ENCODE peak calls at places on chromosomes 7 and 10, in five cellular contexts. C, G, D, T and X are unnamed samples.

GRCh38 chr7:157507987-157508386 is 171.2 kb downstream of the DNAJB6 start:
- DNase-seq in C (no peak), G (no peak), D (no peak), T (no peak), X (peak)

GRCh38 chr10:71638087-71638576 is 81.4 kb downstream of the C10orf105 start:
- DNase-seq in C (no peak), G (peak), D (peak), T (no peak), X (peak)

GRCh38 chr10:102134416-102134815 is 1.6 kb downstream of the PPRC1 start:
- DNase-seq in C (no peak), G (no peak), D (no peak), T (no peak), X (no peak)

GRCh38 chr10:6701289-6701688 is 121.2 kb upstream of the PRKCQ start:
- DNase-seq in C (no peak), G (no peak), D (no peak), T (peak), X (peak)

GRCh38 chr10:47081264-47081663 is 170.0 kb downstream of the PTPN20 start:
- DNase-seq in C (no peak), G (no peak), D (no peak), T (no peak), X (no peak)

GRCh38 chr10:121531830-121532178 is 66.4 kb downstream of the FGFR2 start:
- DNase-seq in C (no peak), G (no peak), D (no peak), T (no peak), X (no peak)

GRCh38 chr7:24987331-24987842 is 7.4 kb upstream of the OSBPL3 start:
- DNase-seq in C (no peak), G (no peak), D (no peak), T (no peak), X (no peak)

GRCh38 chr7:158317238-158318205 is 270.1 kb downstream of the PTPRN2 start:
- DNase-seq in C (no peak), G (no peak), D (no peak), T (no peak), X (no peak)

GRCh38 chr10:103153302-103153759 is 39.7 kb downstream of the NT5C2 start:
- DNase-seq in C (no peak), G (no peak), D (peak), T (peak), X (no peak)

GRCh38 chr7:128728608-128729007 is 10.6 kb upstream of the CALU start:
- DNase-seq in C (no peak), G (no peak), D (no peak), T (no peak), X (no peak)

GRCh38 chr7:6293202-6293601 is 20.8 kb upstream of the CYTH3 start:
- DNase-seq in C (no peak), G (no peak), D (no peak), T (no peak), X (peak)

GRCh38 chr10:8059191-8059936 is 4.9 kb downstream of the GATA3 start:
- DNase-seq in C (no peak), G (no peak), D (no peak), T (peak), X (no peak)

GRCh38 chr10:114716811-114717404 is 58.8 kb upstream of the ABLIM1 start:
- DNase-seq in C (no peak), G (no peak), D (no peak), T (no peak), X (no peak)

GRCh38 chr7:148503900-148504487 is 86.6 kb upstream of the C7orf33 start:
- DNase-seq in C (peak), G (peak), D (no peak), T (peak), X (peak)

GRCh38 chr7:116633131-116633988 is 38.6 kb upstream of the MET start:
- DNase-seq in C (no peak), G (no peak), D (no peak), T (no peak), X (peak)

GRCh38 chr10:103560886-103561285 is 67.4 kb downstream of the NEURL1 start:
- DNase-seq in C (no peak), G (no peak), D (no peak), T (no peak), X (no peak)

GRCh38 chr7:91103365-91103764 is 160.9 kb upstream of the FZD1 start:
- DNase-seq in C (no peak), G (no peak), D (no peak), T (no peak), X (no peak)

GRCh38 chr7:91112902-91113321 is 151.3 kb upstream of the FZD1 start:
- DNase-seq in C (no peak), G (no peak), D (no peak), T (no peak), X (no peak)

GRCh38 chr7:91109200-91109599 is 155.0 kb upstream of the FZD1 start:
- DNase-seq in C (no peak), G (no peak), D (no peak), T (no peak), X (no peak)
- H3K4me3 ChIP-seq in C (no peak), G (no peak), D (no peak), T (no peak), X (no peak)

DNA sequence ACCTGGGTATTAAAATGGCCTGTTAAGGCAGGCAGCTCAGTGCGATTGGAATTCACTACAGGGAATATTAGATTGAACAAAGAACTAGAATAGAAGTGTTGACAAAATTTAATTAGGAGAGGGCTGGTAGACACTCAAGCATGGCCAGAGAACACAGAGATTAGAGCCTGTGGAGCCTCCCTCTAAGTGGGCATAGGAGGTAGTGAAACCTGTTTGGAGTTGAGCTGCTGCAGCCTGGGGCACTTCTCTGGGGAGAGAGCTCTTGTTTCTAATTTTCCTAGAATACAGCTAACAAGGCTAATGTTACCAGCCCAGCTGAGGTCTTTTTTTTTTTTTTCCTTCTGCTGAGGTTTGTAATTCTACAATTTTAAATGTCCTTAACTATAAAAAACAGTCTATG is 46.4 kb downstream of the TMEM168 start:
- DNase-seq in C (no peak), G (no peak), D (no peak), T (no peak), X (no peak)
- TF ChIP-seq MYC in C (no peak), G (no peak), D (no peak), T (no peak), X (no peak)

GRCh38 chr10:60801538-60801937 is 23.3 kb downstream of the CDK1 start:
- DNase-seq in C (no peak), G (no peak), D (peak), T (peak), X (no peak)
- H3K4me3 ChIP-seq in C (no peak), G (no peak), D (no peak), T (no peak), X (no peak)

DNA sequence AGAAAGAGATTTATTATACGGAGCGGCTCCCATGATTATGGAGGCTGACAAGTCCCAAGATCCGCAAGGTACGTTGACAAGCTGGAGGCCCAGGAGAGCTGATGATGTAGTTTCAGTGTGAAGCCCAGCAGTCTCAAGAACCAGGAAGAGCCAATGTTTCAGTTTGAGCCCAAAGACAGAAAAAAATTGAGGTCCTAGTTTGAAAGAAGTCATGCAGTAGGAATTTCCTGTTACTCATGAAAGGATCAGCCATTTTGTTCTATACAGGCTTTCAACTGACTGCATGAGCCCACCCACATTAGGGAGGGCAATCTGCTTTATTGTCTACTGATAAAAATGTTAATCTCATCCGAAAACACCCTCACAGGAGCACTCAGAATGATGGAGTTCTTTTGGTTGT is 51.5 kb downstream of the CCDC71L start:
- DNase-seq in C (no peak), G (no peak), D (no peak), T (peak), X (no peak)
- TF ChIP-seq MYC in C (no peak), G (no peak), D (no peak), T (no peak), X (no peak)

DNA sequence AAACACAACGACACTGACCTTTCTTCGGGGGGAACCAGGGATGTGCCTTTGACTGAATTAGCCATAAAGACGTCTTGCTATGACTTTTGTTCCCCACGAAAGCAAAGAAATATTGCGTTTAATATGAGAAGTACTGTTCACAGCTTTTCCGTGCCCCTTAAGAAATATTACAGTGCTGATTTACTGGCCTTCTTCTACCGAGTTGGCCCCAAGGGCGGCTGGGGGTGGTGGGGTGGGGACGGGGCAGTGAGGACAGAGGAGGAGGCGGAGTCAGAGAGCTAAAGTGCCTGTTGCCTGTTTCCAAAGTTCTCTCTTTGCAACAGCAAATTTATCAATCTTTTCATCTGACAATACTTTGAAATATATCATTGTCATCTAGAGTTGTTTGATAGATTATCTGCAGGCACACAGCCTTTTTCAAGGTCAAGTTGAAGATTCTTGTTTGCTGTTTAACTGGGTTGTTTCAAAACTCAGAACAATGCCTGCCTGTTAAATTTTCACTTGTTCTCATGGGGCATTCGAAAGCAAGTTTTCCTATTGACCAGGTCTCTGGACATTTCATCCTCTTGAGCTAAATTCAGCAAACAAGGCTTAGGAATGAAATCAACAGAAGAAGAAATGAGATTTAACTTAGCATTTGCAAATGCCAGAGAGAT is 9.0 kb downstream of the PTF1A start:
- DNase-seq in C (no peak), G (no peak), D (peak), T (no peak), X (no peak)
- H3K4me3 ChIP-seq in C (no peak), G (no peak), D (no peak), T (no peak), X (no peak)